ENCODE peak calls at places on chromosomes 4 and X, in ten cellular contexts. Y is A549, P is IMR-90, T is body of pancreas, M is prostate gland, X is tibial nerve, D is sigmoid colon, F is heart left ventricle, E is breast epithelium, K is esophagus squamous epithelium. U is an unnamed sample.

GRCh38 chr4:112938461-112939058 is 110.9 kb upstream of the ANK2 start:
- DNase-seq in K (no peak), E (no peak), Y (peak), P (peak), X (no peak), M (no peak), F (no peak), T (no peak), D (no peak), U (no peak)

GRCh38 chrX:16185725-16186136 is 18.4 kb downstream of the MAGEB17 start:
- DNase-seq in T (no peak), D (no peak), E (no peak), M (no peak), F (no peak), X (no peak), Y (peak), K (no peak), P (peak), U (no peak)

GRCh38 chr4:64520393-64520792 is 111.1 kb upstream of the TECRL start:
- DNase-seq in K (no peak), E (no peak), M (no peak), T (no peak), F (no peak), X (no peak), P (no peak), D (no peak), Y (no peak), U (no peak)

GRCh38 chr4:147587061-147587460 is 30.1 kb upstream of the TMEM184C start:
- DNase-seq in M (no peak), Y (no peak), T (no peak), X (no peak), F (no peak), K (no peak), D (no peak), P (no peak), E (no peak), U (no peak)

GRCh38 chr4:124902111-124902510 is 189.6 kb upstream of the ANKRD50 start:
- DNase-seq in Y (no peak), F (no peak), M (no peak), K (no peak), P (no peak), E (no peak), D (no peak), T (no peak), X (no peak), U (no peak)

GRCh38 chr4:5631352-5632042 is 76.9 kb downstream of the EVC2 start:
- DNase-seq in K (no peak), M (no peak), E (no peak), P (no peak), X (no peak), T (no peak), Y (no peak), F (no peak), D (no peak), U (no peak)

GRCh38 chr4:122758033-122758432 is 25.5 kb downstream of the BBS12 start:
- DNase-seq in D (no peak), Y (peak), F (no peak), M (no peak), K (no peak), T (no peak), E (no peak), X (no peak), P (peak), U (no peak)

GRCh38 chr4:150583287-150584197 is 1.6 kb downstream of the MAB21L2 start:
- DNase-seq in T (no peak), E (no peak), D (peak), Y (no peak), X (no peak), F (peak), P (peak), M (no peak), K (no peak), U (peak)

GRCh38 chr4:13328591-13328990 is 155.5 kb downstream of the RAB28 start:
- DNase-seq in D (no peak), Y (no peak), X (no peak), M (no peak), E (no peak), K (no peak), F (no peak), T (no peak), P (peak), U (no peak)

GRCh38 chrX:44239036-44239435 is 104.4 kb downstream of the EFHC2 start:
- DNase-seq in D (no peak), F (no peak), T (no peak), E (no peak), Y (no peak), X (no peak), K (no peak), P (no peak), M (no peak), U (no peak)

GRCh38 chr4:14669418-14669817 is 332.9 kb upstream of the CPEB2 start:
- DNase-seq in P (no peak), F (no peak), X (no peak), M (no peak), K (no peak), D (no peak), E (no peak), T (no peak), Y (no peak), U (no peak)

GRCh38 chr4:145041378-145041777 is 56.6 kb downstream of the ANAPC10 start:
- DNase-seq in E (no peak), K (no peak), M (no peak), T (no peak), D (no peak), Y (no peak), X (peak), F (no peak), P (no peak), U (no peak)

GRCh38 chrX:21932277-21932996 is 8.1 kb upstream of the SMS start:
- DNase-seq in M (no peak), Y (peak), K (no peak), P (peak), D (no peak), X (no peak), T (no peak), F (no peak), E (no peak), U (peak)

GRCh38 chr4:86961605-86962295 is 26.9 kb downstream of the AFF1 start:
- DNase-seq in D (no peak), M (no peak), T (no peak), K (no peak), P (peak), E (no peak), F (no peak), Y (peak), X (no peak), U (peak)
- TF ChIP-seq POLR2A in D (no peak), M (no peak), T (no peak), K (no peak), P (no peak), E (no peak), F (no peak), Y (no peak), X (no peak), U (no peak)

DNA sequence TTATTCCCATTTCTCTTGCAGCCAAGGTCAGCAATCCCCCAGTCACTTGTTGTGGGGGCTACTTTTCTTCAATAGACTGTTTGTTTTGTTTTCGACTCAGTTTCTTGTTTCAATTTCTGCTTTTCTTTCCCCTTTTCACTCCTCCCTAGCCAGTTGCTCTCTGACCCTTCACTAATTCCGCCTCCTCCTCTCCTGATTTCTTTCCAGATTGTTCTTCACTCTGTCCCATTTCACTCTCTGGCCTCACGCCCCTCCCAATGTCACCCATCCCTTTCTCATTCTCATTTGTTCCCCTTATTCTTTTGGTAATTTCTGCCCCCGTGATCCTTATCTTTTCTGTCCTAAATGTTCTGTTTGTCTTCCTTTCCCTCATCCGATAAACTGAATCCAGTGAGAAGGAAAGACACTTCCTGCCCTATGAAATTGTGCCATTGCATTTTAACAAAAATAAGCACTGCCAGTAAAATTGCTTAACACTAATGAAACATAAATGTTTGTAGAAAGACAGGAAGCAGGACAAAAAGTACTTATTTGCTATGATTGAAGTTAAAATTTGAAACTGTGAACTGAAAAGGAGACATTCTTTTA is 94.5 kb upstream of the RASGEF1B start:
- DNase-seq in Y (no peak), M (no peak), X (no peak), F (peak), P (no peak), K (no peak), E (no peak), T (no peak), D (no peak), U (no peak)
- H3K4me3 ChIP-seq in Y (no peak), M (no peak), X (no peak), F (peak), P (no peak), K (peak), E (peak), T (no peak), D (no peak), U (no peak)

GRCh38 chrX:19683358-19683757 is 168.1 kb upstream of the MAP3K15 start:
- DNase-seq in M (no peak), X (no peak), F (no peak), E (no peak), P (no peak), T (no peak), Y (no peak), D (no peak), K (no peak), U (no peak)
- H3K27ac ChIP-seq in M (no peak), X (peak), F (no peak), E (peak), P (no peak), T (no peak), Y (peak), D (peak), K (peak), U (no peak)

DNA sequence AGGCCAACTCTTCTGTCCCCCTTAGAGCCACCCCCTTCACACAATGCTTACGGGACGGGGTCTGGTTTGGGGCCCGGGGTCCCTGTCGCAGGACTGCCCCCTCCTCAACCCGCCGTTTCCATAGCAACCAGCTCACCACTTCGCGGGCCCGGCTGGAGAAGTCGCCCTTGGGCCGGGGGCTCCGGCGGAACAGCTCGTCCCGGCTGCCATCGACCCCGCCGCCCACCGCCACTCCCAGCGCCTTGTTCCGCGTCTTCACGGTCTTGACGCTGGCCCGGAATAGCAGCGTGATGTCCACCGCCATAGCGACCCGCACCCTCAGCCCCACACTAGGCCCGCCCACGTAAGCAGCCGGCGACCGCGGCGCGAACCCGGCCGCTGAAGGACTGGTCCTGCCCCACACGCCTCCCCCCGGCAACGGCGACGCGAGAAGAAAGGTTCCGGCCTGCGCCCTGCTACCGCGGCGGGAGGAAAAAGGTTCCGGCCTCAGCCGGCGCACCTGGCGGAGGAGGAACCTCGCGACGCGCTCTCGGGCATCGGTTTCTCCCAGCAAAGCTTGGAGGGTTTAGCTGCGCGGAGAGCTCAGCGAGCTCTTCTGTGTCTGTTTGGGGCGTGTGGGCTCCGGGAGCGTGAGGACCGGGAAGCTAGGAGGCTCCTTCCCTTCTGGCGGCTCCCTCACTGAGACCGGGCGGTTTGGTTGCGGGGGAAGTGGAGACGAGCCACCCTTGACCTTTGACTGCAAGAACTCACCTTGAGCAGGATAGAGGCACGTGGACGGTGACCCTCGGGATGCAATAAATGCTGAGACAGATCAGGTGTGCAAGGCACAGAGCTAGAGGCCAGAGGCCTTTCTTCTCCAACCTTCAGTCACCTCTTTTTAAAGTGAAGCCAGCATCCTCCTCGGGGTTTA is at the start of gene STX18:
- DNase-seq in M (peak), K (peak), D (peak), E (peak), Y (peak), X (peak), F (peak), T (peak), P (peak), U (peak)
- TF ChIP-seq POLR2A in M (peak), K (peak), D (peak), E (peak), Y (peak), X (peak), F (no peak), T (peak), P (peak), U (peak)

DNA sequence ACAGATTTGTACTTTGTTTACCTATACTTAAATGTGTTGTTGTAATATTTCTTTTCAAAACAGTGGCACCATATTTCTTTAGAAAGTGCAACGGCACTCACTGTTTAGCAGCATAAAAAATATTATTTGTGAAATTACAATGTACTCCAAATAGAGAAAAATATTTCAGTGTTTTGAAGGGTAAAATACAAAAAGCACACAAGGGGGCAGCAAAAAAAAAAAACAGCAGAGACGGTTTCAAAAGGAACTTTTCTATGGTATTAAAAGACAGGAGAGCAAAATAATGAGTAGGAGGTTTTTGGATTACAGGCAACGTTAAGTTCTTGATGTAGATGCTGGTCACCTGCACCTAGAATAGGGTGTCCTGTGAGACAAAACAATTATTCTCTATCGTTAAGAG is 2.0 kb downstream of the NUDT11 start:
- DNase-seq in E (no peak), T (no peak), M (no peak), D (no peak), Y (peak), X (no peak), K (no peak), P (no peak), F (no peak), U (no peak)
- H3K4me3 ChIP-seq in E (no peak), T (no peak), M (no peak), D (no peak), Y (no peak), X (no peak), K (no peak), P (peak), F (no peak), U (no peak)

DNA sequence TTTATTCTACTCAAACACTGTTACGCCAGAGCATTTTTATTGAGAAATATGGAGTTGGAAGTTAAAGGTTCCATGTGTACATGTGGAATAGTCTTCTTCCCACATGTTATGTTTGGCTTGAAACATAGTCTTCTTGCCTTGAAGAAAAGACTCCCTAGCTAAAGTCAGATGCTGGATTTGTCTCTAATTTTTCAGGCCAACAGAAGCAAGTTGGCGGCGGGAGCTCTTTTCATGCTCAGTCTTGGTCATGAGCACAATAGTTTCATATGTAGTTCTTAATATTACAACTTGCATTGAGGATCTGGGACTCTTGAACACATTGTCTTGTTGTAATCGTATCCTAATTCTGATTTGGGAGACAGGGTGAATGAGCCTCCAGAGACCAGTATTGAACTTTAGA is 19.4 kb downstream of the SEPTIN11 start:
- DNase-seq in Y (no peak), K (no peak), F (no peak), E (no peak), M (no peak), X (no peak), D (no peak), P (no peak), T (no peak), U (no peak)
- H3K27ac ChIP-seq in Y (no peak), K (no peak), F (no peak), E (peak), M (no peak), X (peak), D (no peak), P (no peak), T (no peak), U (no peak)

DNA sequence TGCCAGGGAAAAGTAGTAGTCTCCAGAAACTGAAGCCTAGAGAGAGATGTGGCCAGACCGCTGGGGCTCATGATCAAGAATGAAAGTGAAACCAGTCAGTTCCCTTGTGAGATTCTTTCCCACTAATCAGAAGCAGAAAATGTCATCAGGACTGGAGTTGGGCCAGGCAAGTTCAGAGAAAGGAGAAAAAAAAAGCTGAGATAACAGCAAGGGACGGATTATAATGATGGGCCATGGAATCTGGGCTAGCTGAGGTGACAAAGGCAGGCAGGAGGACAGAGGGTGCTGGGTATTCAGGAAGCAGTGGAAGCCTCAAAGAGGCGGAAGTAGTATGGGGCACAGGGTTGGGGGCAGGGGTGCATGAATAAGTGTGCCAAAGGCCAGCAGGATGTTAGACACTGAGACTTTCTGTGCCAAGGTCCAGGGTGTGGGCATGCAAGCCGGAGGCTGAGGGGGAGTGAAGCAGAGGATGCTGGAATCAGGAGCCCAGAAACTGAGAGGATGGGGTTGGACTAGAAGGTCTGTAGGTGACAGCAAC is 2.5 kb downstream of the CXorf38 start:
- DNase-seq in M (peak), T (peak), X (peak), Y (peak), P (peak), K (peak), F (peak), E (peak), D (peak), U (peak)
- TF ChIP-seq POLR2A in M (no peak), T (no peak), X (no peak), Y (no peak), P (no peak), K (no peak), F (no peak), E (no peak), D (no peak), U (no peak)

DNA sequence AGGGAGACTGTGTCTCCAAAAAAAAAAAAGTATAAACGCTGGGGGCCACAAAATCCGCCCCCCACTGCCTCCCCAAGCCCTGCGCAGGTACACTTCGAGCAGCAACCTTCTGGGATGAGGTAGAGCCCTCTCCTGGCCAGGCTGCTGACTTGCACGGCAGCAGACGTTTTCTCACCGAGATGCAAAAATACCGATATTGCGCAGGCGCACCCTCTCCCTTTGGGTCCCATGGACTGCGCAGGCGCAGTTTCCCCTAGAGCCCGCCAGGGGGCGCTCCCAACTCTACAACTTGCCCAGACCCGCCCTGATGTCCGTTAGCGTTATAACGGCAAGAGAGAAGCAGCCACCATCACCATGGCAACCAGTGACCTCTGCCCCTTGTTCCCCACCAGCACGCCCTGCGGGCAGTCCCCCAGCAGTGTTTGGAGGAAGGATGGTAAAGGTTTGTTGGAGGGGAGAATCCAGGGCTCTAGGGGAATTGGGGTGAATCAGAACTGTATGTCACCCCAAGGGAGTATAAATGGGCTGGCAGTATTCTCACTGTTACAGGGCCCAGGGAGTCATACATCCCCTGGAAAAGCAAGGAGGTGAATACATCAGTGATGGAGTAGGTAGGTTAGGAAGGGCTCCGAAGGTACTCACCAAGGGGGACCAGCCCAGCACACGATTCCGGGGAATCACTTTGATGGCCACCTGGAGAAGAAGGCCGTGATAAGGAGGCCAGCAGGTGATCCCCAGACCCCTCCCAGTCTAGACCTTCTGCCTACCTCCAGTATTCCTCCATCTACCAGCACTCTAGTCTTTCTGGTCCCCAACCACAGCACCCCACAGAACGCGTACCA is 1.5 kb downstream of the PIM2 start:
- DNase-seq in T (peak), D (peak), K (peak), X (peak), M (peak), Y (peak), P (peak), F (peak), E (peak), U (peak)
- H3K4me3 ChIP-seq in T (no peak), D (no peak), K (peak), X (peak), M (peak), Y (peak), P (no peak), F (peak), E (peak), U (peak)

DNA sequence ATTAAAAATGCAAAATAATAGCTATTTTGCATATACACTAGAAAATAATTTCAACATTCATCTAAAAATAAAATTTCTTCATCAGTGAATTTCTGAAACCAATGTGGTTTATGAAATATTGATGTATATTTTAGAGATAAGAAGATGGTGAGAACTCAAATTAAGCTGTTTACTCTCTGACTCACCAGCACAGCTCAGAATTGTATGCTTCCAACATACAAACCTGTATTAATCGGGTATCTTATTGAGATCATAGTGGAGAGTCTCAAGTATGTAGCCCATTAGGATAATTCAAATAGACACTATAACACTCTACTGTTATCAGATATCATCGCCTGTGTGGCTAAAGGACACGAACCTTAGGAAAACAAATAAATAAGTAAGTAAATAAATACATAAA is 899.5 kb upstream of the INTU start:
- DNase-seq in M (no peak), E (no peak), D (no peak), Y (no peak), T (no peak), P (peak), K (no peak), F (no peak), X (no peak), U (no peak)
- H3K27ac ChIP-seq in M (no peak), E (no peak), D (no peak), Y (no peak), T (no peak), P (no peak), K (no peak), F (no peak), X (no peak), U (no peak)

U was measured in upper lobe of left lung.